ENCODE peak calls at places on chromosome 22, in four cellular contexts. U is psoas muscle, P is RWPE2, D is mammary epithelial cell. K is an unnamed sample. For H3K4me1, the result is how much of the 10 kb centered on the place peaks cover.

GRCh38 chr22:39207141-39208012 is 37.4 kb downstream of the PDGFB start:
- DNase-seq in U (no peak), P (peak), D (peak), K (no peak)

GRCh38 chr22:46546466-46547178 is 9.2 kb upstream of the CELSR1 start:
- DNase-seq in U (no peak), D (peak), P (peak), K (no peak)

GRCh38 chr22:25403284-25403606 is 161.2 kb upstream of the GRK3 start:
- DNase-seq in D (no peak), U (no peak), P (no peak), K (no peak)

GRCh38 chr22:44107341-44107740 is 73.4 kb upstream of the PARVG start:
- DNase-seq in D (no peak), U (no peak), P (no peak), K (no peak)

GRCh38 chr22:44147821-44148574 is 32.7 kb upstream of the PARVG start:
- DNase-seq in P (no peak), D (no peak), U (no peak), K (no peak)

GRCh38 chr22:45671783-45672563 is at the start of gene ATXN10:
- DNase-seq in U (peak), P (no peak), D (peak), K (peak)

GRCh38 chr22:50673231-50674126 is 856 bp downstream of the SHANK3 start:
- DNase-seq in D (no peak), U (no peak), P (no peak), K (no peak)

GRCh38 chr22:44360686-44361381 is 48.1 kb upstream of the SHISAL1 start:
- DNase-seq in P (peak), U (peak), D (peak), K (peak)

GRCh38 chr22:46380581-46380980 is 45.1 kb downstream of the TRMU start:
- DNase-seq in D (no peak), P (no peak), U (no peak), K (no peak)

GRCh38 chr22:29344137-29344536 is 28.6 kb upstream of the RASL10A start:
- DNase-seq in P (no peak), D (peak), U (peak), K (no peak)

GRCh38 chr22:37818397-37819099 is 4.6 kb upstream of the GALR3 start:
- DNase-seq in U (peak), D (peak), P (no peak), K (peak)

GRCh38 chr22:46029036-46029435 is 52.1 kb upstream of the WNT7B start:
- DNase-seq in U (no peak), D (no peak), P (no peak), K (no peak)

GRCh38 chr22:35205956-35206355 is 51.3 kb upstream of the HMGXB4 start:
- DNase-seq in P (no peak), D (peak), U (no peak), K (no peak)

DNA sequence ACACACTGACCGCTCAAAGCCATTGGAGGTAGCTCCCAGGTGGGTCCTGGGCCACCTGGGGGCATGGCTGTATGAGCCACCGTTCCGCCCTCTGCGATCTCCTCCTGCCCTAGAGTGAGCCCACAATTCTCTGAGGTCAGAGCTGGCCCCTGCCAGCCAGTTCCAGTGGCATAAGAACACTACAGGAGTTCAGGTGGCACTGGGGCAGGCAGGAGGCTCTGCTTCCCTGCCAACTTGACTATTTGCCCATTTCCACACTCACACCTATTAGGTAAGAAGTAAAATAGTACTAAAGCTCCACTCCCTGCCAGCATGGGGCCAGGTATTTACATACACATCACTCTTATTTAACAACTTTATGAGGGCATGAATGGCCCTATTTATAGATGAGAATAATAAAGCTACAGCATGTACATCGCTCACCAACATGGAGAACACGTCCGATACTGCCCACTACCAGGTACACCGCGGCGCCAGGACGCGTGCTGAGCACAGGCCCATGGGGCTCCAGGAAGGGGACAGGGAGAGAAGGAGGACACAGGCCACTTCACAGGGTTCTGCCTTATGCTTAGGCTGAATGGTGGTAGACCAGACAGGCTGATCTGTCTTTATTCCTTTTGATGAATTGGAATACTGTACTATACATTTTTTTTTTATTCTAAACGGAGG is 26.2 kb downstream of the PISD start:
- DNase-seq in U (no peak), P (no peak), D (no peak), K (peak)
- H3K4me1 ChIP-seq in U (under half), P (under half), D (under half), K (under half)

DNA sequence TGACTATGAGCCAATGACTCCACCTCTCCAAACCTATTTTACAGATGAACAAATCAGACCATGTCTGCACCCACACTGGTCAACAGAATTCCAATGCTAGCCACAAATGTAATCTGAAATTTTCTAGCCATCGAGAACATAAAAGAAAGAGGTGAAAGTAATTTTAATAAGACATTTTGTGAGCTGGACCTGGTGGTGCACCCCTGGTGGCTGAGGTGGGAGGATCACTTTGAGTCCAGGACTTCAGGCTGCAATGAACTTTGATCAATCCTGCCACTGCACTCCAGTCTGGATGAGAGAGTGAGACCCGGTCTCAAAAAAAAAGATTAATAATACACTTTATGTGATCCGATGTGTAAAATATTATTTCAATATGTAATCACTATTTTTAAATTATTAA is 9.4 kb upstream of the RNF185 start:
- DNase-seq in D (no peak), P (no peak), U (no peak), K (no peak)
- TF ChIP-seq CTCF in D (peak), P (peak), U (no peak), K (no peak)

GRCh38 chr22:36765131-36765942 is 10.6 kb downstream of the IFT27 start:
- DNase-seq in P (peak), D (no peak), U (no peak), K (no peak)

GRCh38 chr22:36763576-36763975 is 12.3 kb downstream of the IFT27 start:
- DNase-seq in P (peak), U (no peak), D (peak), K (no peak)

GRCh38 chr22:36764641-36765040 is 11.3 kb downstream of the IFT27 start:
- DNase-seq in U (no peak), P (peak), D (no peak), K (no peak)

GRCh38 chr22:36762687-36763260 is 13.1 kb downstream of the IFT27 start:
- DNase-seq in D (no peak), U (no peak), P (peak), K (no peak)

GRCh38 chr22:36764060-36764459 is 11.9 kb downstream of the IFT27 start:
- DNase-seq in D (no peak), P (peak), U (no peak), K (no peak)
- H3K4me1 ChIP-seq in D (under half), P (under half), U (under half), K (under half)

GRCh38 chr22:17795661-17796548 is 21.6 kb upstream of the BID start:
- DNase-seq in U (no peak), P (no peak), D (no peak), K (no peak)
- TF ChIP-seq CTCF in U (no peak), P (no peak), D (no peak), K (no peak)

GRCh38 chr22:20528405-20528978 is 21.1 kb downstream of the MED15 start:
- DNase-seq in P (no peak), U (no peak), D (no peak), K (no peak)
- H3K4me1 ChIP-seq in P (half or more), U (under half), D (half or more), K (under half)